ENCODE peak calls at places on chromosomes 2 and 18, in ten cellular contexts. V, R, Z, G, F, X, H, N, D and Q are unnamed samples.

GRCh38 chr2:209425082-209426071 is 1.5 kb downstream of the MAP2 start:
- DNase-seq in F (no peak), R (peak; percentile 67), H (peak; percentile 48), G (peak; percentile 42), D (peak; percentile 32), V (no peak), N (no peak), Z (no peak), X (peak; percentile 20), Q (no peak)

GRCh38 chr2:26245231-26245732 is 543 bp downstream of the HADHB start:
- DNase-seq in V (no peak), F (no peak), G (no peak), D (peak; percentile 71), H (peak; percentile 37), N (peak; percentile 55), X (no peak), R (peak; percentile 47), Z (no peak), Q (peak; percentile 51)

GRCh38 chr2:111015256-111015655 is 105.5 kb upstream of the BCL2L11 start:
- DNase-seq in D (no peak), H (no peak), X (no peak), Z (no peak), N (no peak), R (no peak), G (no peak), F (no peak), V (no peak), Q (no peak)

GRCh38 chr2:235709969-235710879 is 216.4 kb downstream of the AGAP1 start:
- DNase-seq in F (no peak), Z (no peak), D (no peak), N (no peak), V (no peak), G (no peak), X (no peak), H (no peak), R (no peak), Q (peak; percentile 39)

GRCh38 chr2:28538652-28539051 is 42.8 kb downstream of the PLB1 start:
- DNase-seq in X (no peak), Z (no peak), H (no peak), D (no peak), V (no peak), G (no peak), R (no peak), F (peak; percentile 78), N (no peak), Q (no peak)

GRCh38 chr2:55720417-55720816 is 26.8 kb upstream of the PNPT1 start:
- DNase-seq in R (no peak), H (no peak), X (no peak), G (no peak), F (no peak), N (no peak), Z (no peak), D (no peak), V (no peak), Q (no peak)

GRCh38 chr2:236498369-236498768 is 71.3 kb upstream of the ACKR3 start:
- DNase-seq in Z (peak; percentile 56), G (no peak), D (no peak), V (no peak), H (peak; percentile 63), X (no peak), F (no peak), R (peak; percentile 82), N (no peak), Q (no peak)

GRCh38 chr2:173652731-173653426 is 298.2 kb downstream of the CDCA7 start:
- DNase-seq in Z (peak; percentile 91), G (no peak), N (no peak), X (peak; percentile 85), F (no peak), R (peak; percentile 98), V (peak; percentile 29), H (peak; percentile 98), D (no peak), Q (no peak)

GRCh38 chr2:65383571-65384488 is 48.6 kb downstream of the SPRED2 start:
- DNase-seq in V (no peak), R (no peak), H (no peak), D (no peak), N (no peak), Z (no peak), X (no peak), G (no peak), F (no peak), Q (no peak)

GRCh38 chr18:43129946-43130523 is 14.6 kb upstream of the RIT2 start:
- DNase-seq in V (no peak), R (peak; percentile 56), G (no peak), H (no peak), N (no peak), Z (no peak), X (no peak), D (no peak), F (no peak), Q (no peak)

GRCh38 chr2:120453635-120453998 is 107.7 kb downstream of the INHBB start:
- DNase-seq in X (no peak), F (no peak), R (peak; percentile 49), G (no peak), D (no peak), Z (peak; percentile 61), N (no peak), V (no peak), H (peak; percentile 84), Q (no peak)

GRCh38 chr2:96317584-96317997 is 7.5 kb upstream of the ITPRIPL1 start:
- DNase-seq in X (no peak), Z (no peak), R (no peak), V (no peak), H (no peak), F (no peak), N (no peak), G (no peak), D (no peak), Q (no peak)

GRCh38 chr2:26469092-26469710 is 8.7 kb downstream of the OTOF start:
- DNase-seq in F (no peak), Z (no peak), V (peak; percentile 62), N (peak; percentile 61), X (peak; percentile 39), R (peak; percentile 43), D (peak; percentile 27), H (peak; percentile 52), G (no peak), Q (no peak)

GRCh38 chr2:217804786-217805678 is 197.8 kb downstream of the TNS1 start:
- DNase-seq in Z (no peak), V (no peak), X (no peak), F (no peak), D (no peak), G (no peak), H (no peak), R (no peak), N (peak; percentile 34), Q (no peak)

GRCh38 chr2:112483047-112483473 is 1.1 kb downstream of the TTL start:
- DNase-seq in G (no peak), H (peak; percentile 81), X (no peak), N (no peak), Z (peak; percentile 59), F (no peak), V (peak; percentile 69), D (peak; percentile 20), R (peak; percentile 59), Q (no peak)

GRCh38 chr2:60533114-60534033 is 20.1 kb downstream of the BCL11A start:
- DNase-seq in D (no peak), R (peak; percentile 52), N (no peak), V (no peak), G (no peak), Z (no peak), X (no peak), H (peak; percentile 46), F (no peak), Q (no peak)

GRCh38 chr18:45828917-45829811 is 3.7 kb downstream of the SIGLEC15 start:
- DNase-seq in F (no peak), G (no peak), N (no peak), V (no peak), R (no peak), H (no peak), Z (no peak), X (no peak), D (peak; percentile 86), Q (no peak)

GRCh38 chr2:112465373-112465772 is 16.6 kb upstream of the TTL start:
- DNase-seq in F (no peak), H (no peak), N (no peak), Z (no peak), V (no peak), D (no peak), G (no peak), X (no peak), R (peak; percentile 24), Q (no peak)

GRCh38 chr2:235051436-235052260 is 99.8 kb downstream of the SH3BP4 start:
- DNase-seq in X (no peak), R (no peak), F (peak; percentile 82), G (no peak), D (no peak), H (no peak), Z (peak; percentile 97), V (no peak), N (no peak), Q (no peak)

GRCh38 chr2:98474979-98475632 is 30.4 kb downstream of the INPP4A start:
- DNase-seq in D (peak; percentile 48), R (no peak), X (no peak), V (no peak), N (no peak), G (no peak), F (no peak), Z (no peak), H (no peak), Q (no peak)

GRCh38 chr2:23427976-23428375 is 43.0 kb downstream of the KLHL29 start:
- DNase-seq in V (no peak), R (no peak), X (no peak), D (no peak), G (no peak), F (peak; percentile 66), Z (no peak), H (no peak), N (no peak), Q (no peak)

GRCh38 chr2:26735096-26735495 is 29.0 kb upstream of the SLC35F6 start:
- DNase-seq in D (no peak), G (no peak), N (no peak), H (peak; percentile 84), Z (no peak), R (peak; percentile 40), X (no peak), F (no peak), V (no peak), Q (no peak)

GRCh38 chr2:143839456-143839855 is 680.5 kb downstream of the ZEB2 start:
- DNase-seq in X (no peak), F (no peak), R (no peak), G (no peak), Z (no peak), N (no peak), V (no peak), H (peak; percentile 11), D (peak; percentile 42), Q (no peak)

GRCh38 chr2:190862591-190862991 is 18.0 kb upstream of the GLS start:
- DNase-seq in D (no peak), R (peak; percentile 82), N (no peak), V (no peak), F (no peak), X (no peak), Z (no peak), H (peak; percentile 69), G (no peak), Q (no peak)

GRCh38 chr2:116304328-116304727 is 1510.2 kb upstream of the DDX18 start:
- DNase-seq in F (no peak), D (peak; percentile 21), H (no peak), G (no peak), X (no peak), R (no peak), N (no peak), Z (no peak), V (no peak), Q (no peak)